ENCODE peak calls at places on chromosome 5, in six cellular contexts. F is effector CD4-positive, alpha-beta T cell; U is hepatocyte; H is psoas muscle; M is activated naive CD4-positive, alpha-beta T cell treated with Interleukin-2 at 50 U/mL for 16 hours; N is PC-3. Q is an unnamed sample.
A peak's percentile ranks its signal among the peaks of the same experiment; 100 is the strongest.

GRCh38 chr5:143922718-143923117 is 110.8 kb downstream of the HMHB1 start:
- DNase-seq in F (no peak), U (no peak), H (no peak), M (no peak), N (peak; percentile 69), Q (no peak)

GRCh38 chr5:93433422-93433821 is 147.6 kb downstream of the NR2F1-AS1 start:
- DNase-seq in F (no peak), U (no peak), H (no peak), M (no peak), N (no peak), Q (no peak)

GRCh38 chr5:1467341-1468246 is 22.4 kb upstream of the SLC6A3 start:
- DNase-seq in F (no peak), U (no peak), H (no peak), M (no peak), N (no peak), Q (peak; percentile 58)

GRCh38 chr5:59698207-59698606 is 195.3 kb downstream of the PDE4D start:
- DNase-seq in F (no peak), U (no peak), H (no peak), M (no peak), N (no peak), Q (no peak)

GRCh38 chr5:179219661-179220620 is 125.3 kb downstream of the ADAMTS2 start:
- DNase-seq in F (no peak), U (no peak), H (no peak), M (no peak), N (no peak), Q (no peak)

GRCh38 chr5:158543539-158544387 is 556.0 kb downstream of the EBF1 start:
- DNase-seq in F (no peak), U (peak; percentile 16), H (no peak), M (no peak), N (no peak), Q (no peak)

GRCh38 chr5:45695011-45695667 is 1.0 kb downstream of the HCN1 start:
- DNase-seq in F (no peak), U (peak; percentile 19), H (peak; percentile 43), M (no peak), N (no peak), Q (no peak)

GRCh38 chr5:135602882-135603721 is 24.3 kb upstream of the CXCL14 start:
- DNase-seq in F (no peak), U (no peak), H (peak; percentile 64), M (no peak), N (no peak), Q (no peak)

GRCh38 chr5:1538741-1539392 is 15.1 kb upstream of the LPCAT1 start:
- DNase-seq in F (no peak), U (no peak), H (no peak), M (no peak), N (no peak), Q (no peak)

GRCh38 chr5:124889850-124890249 is 143.4 kb upstream of the ZNF608 start:
- DNase-seq in F (no peak), U (no peak), H (no peak), M (no peak), N (no peak), Q (no peak)

GRCh38 chr5:177502886-177503285 is 5.5 kb upstream of the PDLIM7 start:
- DNase-seq in F (no peak), U (no peak), H (no peak), M (no peak), N (no peak), Q (no peak)

GRCh38 chr5:136474466-136474865 is 109.1 kb upstream of the TRPC7 start:
- DNase-seq in F (no peak), U (no peak), H (no peak), M (no peak), N (no peak), Q (no peak)

GRCh38 chr5:103340717-103341397 is 82.3 kb downstream of the MACIR start:
- DNase-seq in F (no peak), U (no peak), H (no peak), M (no peak), N (peak; percentile 48), Q (no peak)

GRCh38 chr5:15446552-15446951 is 53.4 kb upstream of the FBXL7 start:
- DNase-seq in F (no peak), U (no peak), H (no peak), M (no peak), N (no peak), Q (no peak)

GRCh38 chr5:109413463-109413862 is 3.7 kb upstream of the PJA2 start:
- DNase-seq in F (no peak), U (peak; percentile 16), H (no peak), M (no peak), N (no peak), Q (no peak)

GRCh38 chr5:21238786-21239185 is 1250.8 kb upstream of the CDH18 start:
- DNase-seq in F (no peak), U (no peak), H (no peak), M (no peak), N (no peak), Q (no peak)

GRCh38 chr5:119048246-119048645 is 22.6 kb upstream of the DMXL1 start:
- DNase-seq in F (no peak), U (no peak), H (no peak), M (no peak), N (no peak), Q (no peak)

GRCh38 chr5:144421411-144421810 is 250.7 kb downstream of the KCTD16 start:
- DNase-seq in F (no peak), U (peak; percentile 13), H (no peak), M (no peak), N (no peak), Q (no peak)

GRCh38 chr5:74433255-74434123 is 207.0 kb downstream of the ENC1 start:
- DNase-seq in F (no peak), U (no peak), H (no peak), M (no peak), N (peak; percentile 8), Q (no peak)

GRCh38 chr5:113427871-113428574 is 6.8 kb downstream of the TSSK1B start:
- DNase-seq in F (no peak), U (no peak), H (no peak), M (no peak), N (no peak), Q (no peak)

GRCh38 chr5:158701406-158702177 is 398.1 kb downstream of the EBF1 start:
- DNase-seq in F (no peak), U (no peak), H (no peak), M (no peak), N (peak; percentile 66), Q (no peak)

GRCh38 chr5:92017786-92018185 is 634.7 kb upstream of the ARRDC3 start:
- DNase-seq in F (no peak), U (peak; percentile 12), H (no peak), M (no peak), N (peak; percentile 95), Q (no peak)

GRCh38 chr5:39506216-39506615 is 81.4 kb upstream of the DAB2 start:
- DNase-seq in F (no peak), U (no peak), H (no peak), M (no peak), N (no peak), Q (no peak)

GRCh38 chr5:36655171-36655570 is 48.8 kb downstream of the SLC1A3 start:
- DNase-seq in F (no peak), U (peak; percentile 30), H (peak; percentile 69), M (no peak), N (no peak), Q (no peak)

GRCh38 chr5:171596391-171596878 is 177.0 kb downstream of the FGF18 start:
- DNase-seq in F (no peak), U (peak; percentile 72), H (peak; percentile 86), M (no peak), N (peak; percentile 61), Q (no peak)

GRCh38 chr5:95043234-95043633 is 241.7 kb downstream of the MCTP1 start:
- DNase-seq in F (no peak), U (no peak), H (no peak), M (no peak), N (no peak), Q (no peak)

GRCh38 chr5:179143446-179143845 is 83.3 kb downstream of the ZNF354C start:
- DNase-seq in F (no peak), U (peak; percentile 52), H (peak; percentile 50), M (no peak), N (no peak), Q (no peak)

GRCh38 chr5:43313854-43314457 is 744 bp upstream of the HMGCS1 start:
- DNase-seq in F (no peak), U (peak; percentile 43), H (no peak), M (peak; percentile 9), N (no peak), Q (no peak)

GRCh38 chr5:143226872-143227271 is 176.6 kb downstream of the NR3C1 start:
- DNase-seq in F (no peak), U (no peak), H (no peak), M (no peak), N (no peak), Q (no peak)

GRCh38 chr5:34652916-34653315 is 3.2 kb upstream of the RAI14 start:
- DNase-seq in F (no peak), U (no peak), H (no peak), M (no peak), N (peak; percentile 49), Q (no peak)

GRCh38 chr5:173669483-173669882 is 53.0 kb upstream of the BOD1 start:
- DNase-seq in F (no peak), U (no peak), H (no peak), M (no peak), N (no peak), Q (no peak)

GRCh38 chr5:54443264-54443663 is 12.2 kb upstream of the HSPB3 start:
- DNase-seq in F (no peak), U (no peak), H (no peak), M (no peak), N (peak; percentile 41), Q (no peak)

GRCh38 chr5:177535125-177535524 is 18.4 kb upstream of the DDX41 start:
- DNase-seq in F (no peak), U (no peak), H (no peak), M (no peak), N (no peak), Q (no peak)

GRCh38 chr5:149966901-149967419 is 6.4 kb downstream of the SLC26A2 start:
- DNase-seq in F (no peak), U (no peak), H (no peak), M (no peak), N (no peak), Q (no peak)

GRCh38 chr5:150219142-150219541 is 29.3 kb downstream of the SLC6A7 start:
- DNase-seq in F (no peak), U (no peak), H (no peak), M (no peak), N (no peak), Q (no peak)